ENCODE peak calls at places on chromosomes 7 and 10, in five cellular contexts. One of them, this sample, is unnamed.

GRCh38 chr10:95876756-95877155 is 31.0 kb upstream of the CC2D2B start:
- DNase-seq in cardiac fibroblast: no peak
- DNase-seq in stomach: no peak
- DNase-seq in thoracic aorta: no peak
- DNase-seq in fibroblast of the aortic adventitia: no peak
- DNase-seq in this sample: no peak

GRCh38 chr10:92366412-92367021 is 75.5 kb downstream of the MARCHF5 start:
- DNase-seq in cardiac fibroblast: no peak
- DNase-seq in stomach: no peak
- DNase-seq in thoracic aorta: no peak
- DNase-seq in fibroblast of the aortic adventitia: no peak
- DNase-seq in this sample: no peak

GRCh38 chr7:51045319-51046102 is 262.8 kb upstream of the GRB10 start:
- DNase-seq in cardiac fibroblast: peak; percentile 90
- DNase-seq in stomach: no peak
- DNase-seq in thoracic aorta: no peak
- DNase-seq in fibroblast of the aortic adventitia: peak; percentile 63
- DNase-seq in this sample: peak; percentile 41

GRCh38 chr7:128734777-128735342 is 4.3 kb upstream of the CALU start:
- DNase-seq in cardiac fibroblast: no peak
- DNase-seq in stomach: no peak
- DNase-seq in thoracic aorta: no peak
- DNase-seq in fibroblast of the aortic adventitia: no peak
- DNase-seq in this sample: no peak

GRCh38 chr7:148156248-148156647 is 434.3 kb upstream of the C7orf33 start:
- DNase-seq in cardiac fibroblast: no peak
- DNase-seq in stomach: no peak
- DNase-seq in thoracic aorta: no peak
- DNase-seq in fibroblast of the aortic adventitia: no peak
- DNase-seq in this sample: no peak

GRCh38 chr7:5495581-5496375 is 72.1 kb upstream of the TNRC18 start:
- DNase-seq in cardiac fibroblast: no peak
- DNase-seq in stomach: peak; percentile 89
- DNase-seq in thoracic aorta: no peak
- DNase-seq in fibroblast of the aortic adventitia: no peak
- DNase-seq in this sample: peak; percentile 36

GRCh38 chr10:60139798-60140566 is 233.6 kb upstream of the CCDC6 start:
- DNase-seq in cardiac fibroblast: peak; percentile 81
- DNase-seq in stomach: no peak
- DNase-seq in thoracic aorta: no peak
- DNase-seq in fibroblast of the aortic adventitia: peak; percentile 61
- DNase-seq in this sample: peak; percentile 59

GRCh38 chr10:46248651-46249131 is 38.1 kb upstream of the ANTXRL start:
- DNase-seq in cardiac fibroblast: no peak
- DNase-seq in stomach: peak; percentile 14
- DNase-seq in thoracic aorta: no peak
- DNase-seq in fibroblast of the aortic adventitia: no peak
- DNase-seq in this sample: no peak

GRCh38 chr10:100575781-100576635 is 40.3 kb downstream of the HIF1AN start:
- DNase-seq in cardiac fibroblast: no peak
- DNase-seq in stomach: no peak
- DNase-seq in thoracic aorta: no peak
- DNase-seq in fibroblast of the aortic adventitia: no peak
- DNase-seq in this sample: no peak

GRCh38 chr10:70561051-70561450 is 41.5 kb downstream of the PRF1 start:
- DNase-seq in cardiac fibroblast: no peak
- DNase-seq in stomach: no peak
- DNase-seq in thoracic aorta: no peak
- DNase-seq in fibroblast of the aortic adventitia: peak; percentile 31
- DNase-seq in this sample: peak; percentile 37

GRCh38 chr7:116543664-116544063 is 18.8 kb downstream of the CAV1 start:
- DNase-seq in cardiac fibroblast: peak; percentile 80
- DNase-seq in stomach: no peak
- DNase-seq in thoracic aorta: no peak
- DNase-seq in fibroblast of the aortic adventitia: no peak
- DNase-seq in this sample: peak; percentile 74

GRCh38 chr7:1142051-1142635 is 17.9 kb downstream of the ZFAND2A start:
- DNase-seq in cardiac fibroblast: no peak
- DNase-seq in stomach: no peak
- DNase-seq in thoracic aorta: no peak
- DNase-seq in fibroblast of the aortic adventitia: no peak
- DNase-seq in this sample: peak; percentile 52

GRCh38 chr10:7264313-7264741 is 146.5 kb downstream of the SFMBT2 start:
- DNase-seq in cardiac fibroblast: peak; percentile 5
- DNase-seq in stomach: peak; percentile 51
- DNase-seq in thoracic aorta: no peak
- DNase-seq in fibroblast of the aortic adventitia: no peak
- DNase-seq in this sample: no peak

GRCh38 chr7:141665208-141666035 is 36.5 kb downstream of the DENND11 start:
- DNase-seq in cardiac fibroblast: no peak
- DNase-seq in stomach: no peak
- DNase-seq in thoracic aorta: no peak
- DNase-seq in fibroblast of the aortic adventitia: no peak
- DNase-seq in this sample: no peak

GRCh38 chr7:44471850-44472249 is 18.6 kb downstream of the NUDCD3 start:
- DNase-seq in cardiac fibroblast: peak; percentile 19
- DNase-seq in stomach: no peak
- DNase-seq in thoracic aorta: no peak
- DNase-seq in fibroblast of the aortic adventitia: no peak
- DNase-seq in this sample: peak; percentile 32

GRCh38 chr7:18474944-18475343 is 20.6 kb upstream of the HDAC9 start:
- DNase-seq in cardiac fibroblast: no peak
- DNase-seq in stomach: no peak
- DNase-seq in thoracic aorta: no peak
- DNase-seq in fibroblast of the aortic adventitia: no peak
- DNase-seq in this sample: no peak

GRCh38 chr7:123754295-123754871 is 5.6 kb upstream of the WASL start:
- DNase-seq in cardiac fibroblast: no peak
- DNase-seq in stomach: no peak
- DNase-seq in thoracic aorta: no peak
- DNase-seq in fibroblast of the aortic adventitia: no peak
- DNase-seq in this sample: no peak

GRCh38 chr7:26506196-26506595 is 214.5 kb downstream of the SNX10 start:
- DNase-seq in cardiac fibroblast: no peak
- DNase-seq in stomach: no peak
- DNase-seq in thoracic aorta: no peak
- DNase-seq in fibroblast of the aortic adventitia: no peak
- DNase-seq in this sample: no peak

GRCh38 chr10:49360271-49361177 is 35.4 kb downstream of the DRGX start:
- DNase-seq in cardiac fibroblast: no peak
- DNase-seq in stomach: no peak
- DNase-seq in thoracic aorta: no peak
- DNase-seq in fibroblast of the aortic adventitia: no peak
- DNase-seq in this sample: no peak

GRCh38 chr7:51024867-51025266 is 242.2 kb upstream of the GRB10 start:
- DNase-seq in cardiac fibroblast: no peak
- DNase-seq in stomach: no peak
- DNase-seq in thoracic aorta: no peak
- DNase-seq in fibroblast of the aortic adventitia: no peak
- DNase-seq in this sample: no peak

GRCh38 chr7:141742229-141742628 is 4.1 kb downstream of the SSBP1 start:
- DNase-seq in cardiac fibroblast: no peak
- DNase-seq in stomach: no peak
- DNase-seq in thoracic aorta: no peak
- DNase-seq in fibroblast of the aortic adventitia: no peak
- DNase-seq in this sample: no peak

GRCh38 chr7:102912742-102913141 is at the start of gene LRRC17:
- DNase-seq in cardiac fibroblast: peak; percentile 89
- DNase-seq in stomach: no peak
- DNase-seq in thoracic aorta: no peak
- DNase-seq in fibroblast of the aortic adventitia: peak; percentile 94
- DNase-seq in this sample: peak; percentile 93

GRCh38 chr10:123997013-123997412 is 96.4 kb downstream of the CHST15 start:
- DNase-seq in cardiac fibroblast: no peak
- DNase-seq in stomach: no peak
- DNase-seq in thoracic aorta: no peak
- DNase-seq in fibroblast of the aortic adventitia: no peak
- DNase-seq in this sample: no peak

GRCh38 chr10:80429521-80429966 is 21.2 kb downstream of the PRXL2A start:
- DNase-seq in cardiac fibroblast: peak; percentile 18
- DNase-seq in stomach: peak; percentile 56
- DNase-seq in thoracic aorta: no peak
- DNase-seq in fibroblast of the aortic adventitia: no peak
- DNase-seq in this sample: no peak

GRCh38 chr7:2196381-2197378 is 36.1 kb downstream of the MAD1L1 start:
- DNase-seq in cardiac fibroblast: no peak
- DNase-seq in stomach: peak; percentile 23
- DNase-seq in thoracic aorta: no peak
- DNase-seq in fibroblast of the aortic adventitia: no peak
- DNase-seq in this sample: no peak

GRCh38 chr7:47724335-47724982 is 142.5 kb upstream of the TNS3 start:
- DNase-seq in cardiac fibroblast: peak; percentile 71
- DNase-seq in stomach: peak; percentile 14
- DNase-seq in thoracic aorta: no peak
- DNase-seq in fibroblast of the aortic adventitia: peak; percentile 69
- DNase-seq in this sample: peak; percentile 77
- H3K4me3 ChIP-seq in cardiac fibroblast: no peak overlapping the region
- H3K4me3 ChIP-seq in stomach: no peak overlapping the region
- H3K4me3 ChIP-seq in thoracic aorta: no peak overlapping the region
- H3K4me3 ChIP-seq in fibroblast of the aortic adventitia: no peak overlapping the region
- H3K4me3 ChIP-seq in this sample: no peak overlapping the region

GRCh38 chr7:157658851-157659412 is 322.1 kb downstream of the DNAJB6 start:
- DNase-seq in cardiac fibroblast: no peak
- DNase-seq in stomach: no peak
- DNase-seq in thoracic aorta: no peak
- DNase-seq in fibroblast of the aortic adventitia: no peak
- DNase-seq in this sample: no peak

GRCh38 chr7:157653827-157654207 is 317.0 kb downstream of the DNAJB6 start:
- DNase-seq in cardiac fibroblast: no peak
- DNase-seq in stomach: no peak
- DNase-seq in thoracic aorta: no peak
- DNase-seq in fibroblast of the aortic adventitia: no peak
- DNase-seq in this sample: no peak

GRCh38 chr7:157657741-157658740 is 321.2 kb downstream of the DNAJB6 start:
- DNase-seq in cardiac fibroblast: no peak
- DNase-seq in stomach: no peak
- DNase-seq in thoracic aorta: no peak
- DNase-seq in fibroblast of the aortic adventitia: no peak
- DNase-seq in this sample: no peak

GRCh38 chr7:157654350-157654749 is 317.5 kb downstream of the DNAJB6 start:
- DNase-seq in cardiac fibroblast: no peak
- DNase-seq in stomach: no peak
- DNase-seq in thoracic aorta: no peak
- DNase-seq in fibroblast of the aortic adventitia: no peak
- DNase-seq in this sample: no peak

GRCh38 chr7:157656195-157656769 is 319.5 kb downstream of the DNAJB6 start:
- DNase-seq in cardiac fibroblast: no peak
- DNase-seq in stomach: no peak
- DNase-seq in thoracic aorta: no peak
- DNase-seq in fibroblast of the aortic adventitia: no peak
- DNase-seq in this sample: no peak
- TF ChIP-seq CTCF in cardiac fibroblast: no peak
- TF ChIP-seq CTCF in stomach: no peak
- TF ChIP-seq CTCF in thoracic aorta: no peak
- TF ChIP-seq CTCF in fibroblast of the aortic adventitia: no peak
- TF ChIP-seq CTCF in this sample: no peak

GRCh38 chr7:77993823-77994222 is 195.2 kb downstream of the PHTF2 start:
- DNase-seq in cardiac fibroblast: no peak
- DNase-seq in stomach: no peak
- DNase-seq in thoracic aorta: no peak
- DNase-seq in fibroblast of the aortic adventitia: no peak
- DNase-seq in this sample: no peak

GRCh38 chr7:77991656-77992055 is 193.1 kb downstream of the PHTF2 start:
- DNase-seq in cardiac fibroblast: no peak
- DNase-seq in stomach: no peak
- DNase-seq in thoracic aorta: no peak
- DNase-seq in fibroblast of the aortic adventitia: no peak
- DNase-seq in this sample: no peak

GRCh38 chr7:77985974-77986339 is 187.4 kb downstream of the PHTF2 start:
- DNase-seq in cardiac fibroblast: no peak
- DNase-seq in stomach: no peak
- DNase-seq in thoracic aorta: no peak
- DNase-seq in fibroblast of the aortic adventitia: peak; percentile 11
- DNase-seq in this sample: no peak

GRCh38 chr7:77985232-77985973 is 186.8 kb downstream of the PHTF2 start:
- DNase-seq in cardiac fibroblast: peak; percentile 45
- DNase-seq in stomach: no peak
- DNase-seq in thoracic aorta: peak; percentile 23
- DNase-seq in fibroblast of the aortic adventitia: no peak
- DNase-seq in this sample: no peak

DNA sequence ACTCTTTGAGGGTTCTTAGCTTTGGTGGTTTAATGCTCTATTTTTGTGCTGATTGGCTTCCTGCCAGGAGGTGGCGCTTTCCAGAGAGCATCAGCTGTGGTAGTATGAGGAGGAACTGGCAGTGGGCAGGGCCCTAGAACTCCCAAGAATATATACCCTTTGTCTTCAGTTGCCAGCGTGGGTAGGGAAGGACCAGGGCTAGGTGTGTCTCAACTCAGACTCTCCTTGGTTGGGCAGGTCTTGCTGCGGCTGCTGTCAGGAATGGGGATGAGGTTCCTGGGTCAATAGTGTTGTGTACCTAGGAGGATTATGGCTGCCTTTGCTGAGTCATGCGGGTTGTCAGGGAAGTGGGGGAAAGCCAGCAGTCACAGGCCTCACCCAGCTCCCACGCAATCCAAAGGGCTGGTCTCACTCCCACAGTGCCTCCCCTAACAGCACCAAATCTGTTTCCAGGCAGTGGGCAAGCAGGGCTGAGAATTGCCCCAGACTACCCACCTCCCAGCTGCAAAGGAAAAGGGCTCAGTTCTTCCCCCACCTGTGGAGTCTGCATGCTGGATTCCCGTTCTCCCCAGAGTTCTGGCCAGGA is 191.5 kb downstream of the PHTF2 start:
- DNase-seq in cardiac fibroblast: no peak
- DNase-seq in stomach: peak; percentile 27
- DNase-seq in thoracic aorta: no peak
- DNase-seq in fibroblast of the aortic adventitia: no peak
- DNase-seq in this sample: no peak
- H3K4me3 ChIP-seq in cardiac fibroblast: no peak overlapping the region
- H3K4me3 ChIP-seq in stomach: no peak overlapping the region
- H3K4me3 ChIP-seq in thoracic aorta: no peak overlapping the region
- H3K4me3 ChIP-seq in fibroblast of the aortic adventitia: no peak overlapping the region
- H3K4me3 ChIP-seq in this sample: no peak overlapping the region

DNA sequence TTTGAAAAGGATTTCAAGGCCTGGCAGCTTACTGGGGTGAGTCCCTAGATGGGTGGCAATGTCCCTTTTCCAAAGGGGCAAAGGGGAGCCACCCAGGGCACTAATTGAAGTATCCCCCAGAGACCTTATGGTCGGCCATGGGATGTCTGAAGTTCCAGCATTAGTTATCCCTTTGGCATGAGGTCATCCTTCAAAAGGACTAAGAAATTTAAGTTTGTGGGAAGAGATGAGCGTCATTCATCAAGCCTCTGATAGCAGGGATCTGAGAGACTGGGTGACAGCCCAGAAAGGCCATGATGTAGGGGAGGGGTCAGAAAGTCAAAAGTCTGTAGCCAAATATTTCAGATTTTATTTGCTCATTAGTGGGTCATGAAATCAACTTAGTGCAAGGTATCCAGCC is 195.3 kb downstream of the ZNF438 start:
- DNase-seq in cardiac fibroblast: no peak
- DNase-seq in stomach: no peak
- DNase-seq in thoracic aorta: no peak
- DNase-seq in fibroblast of the aortic adventitia: no peak
- DNase-seq in this sample: no peak
- TF ChIP-seq CTCF in cardiac fibroblast: no peak
- TF ChIP-seq CTCF in stomach: no peak
- TF ChIP-seq CTCF in thoracic aorta: no peak
- TF ChIP-seq CTCF in fibroblast of the aortic adventitia: no peak
- TF ChIP-seq CTCF in this sample: no peak

GRCh38 chr10:117353700-117354099 is 21.5 kb downstream of the PDZD8 start:
- DNase-seq in cardiac fibroblast: no peak
- DNase-seq in stomach: no peak
- DNase-seq in thoracic aorta: no peak
- DNase-seq in fibroblast of the aortic adventitia: no peak
- DNase-seq in this sample: no peak
- H3K4me3 ChIP-seq in cardiac fibroblast: no peak overlapping the region
- H3K4me3 ChIP-seq in stomach: no peak overlapping the region
- H3K4me3 ChIP-seq in thoracic aorta: no peak overlapping the region
- H3K4me3 ChIP-seq in fibroblast of the aortic adventitia: no peak overlapping the region
- H3K4me3 ChIP-seq in this sample: no peak overlapping the region

This sample was measured in foreskin fibroblast.